ENCODE peak calls at places on chromosomes 13 and 19, in seven cellular contexts. Z is IMR-90, R is neuronal stem cell, X is H9, U is H1, P is mesendoderm, T is trophoblast cell. A is an unnamed sample.
A peak's percentile ranks its signal among the peaks of the same experiment; 100 is the strongest.

GRCh38 chr19:39342647-39343305 is 555 bp downstream of the SAMD4B start:
- DNase-seq in Z (no peak), R (no peak), X (no peak), U (no peak), P (peak; percentile 48), T (peak; percentile 21), A (peak; percentile 40)

GRCh38 chr13:70613295-70613694 is 505.0 kb upstream of the KLHL1 start:
- DNase-seq in Z (no peak), R (no peak), X (no peak), U (no peak), P (no peak), T (no peak), A (peak; percentile 13)

GRCh38 chr19:56119585-56119978 is 1.5 kb downstream of the ZNF787 start:
- DNase-seq in Z (peak; percentile 44), R (no peak), X (no peak), U (no peak), P (no peak), T (peak; percentile 76), A (peak; percentile 49)

GRCh38 chr19:812819-813358 is 8.9 kb downstream of the PLPPR3 start:
- DNase-seq in Z (no peak), R (no peak), X (no peak), U (no peak), P (no peak), T (peak; percentile 52), A (no peak)

GRCh38 chr13:52345048-52345447 is 60.9 kb downstream of the THSD1 start:
- DNase-seq in Z (peak; percentile 47), R (no peak), X (no peak), U (no peak), P (no peak), T (no peak), A (no peak)

GRCh38 chr19:29748996-29749395 is 33.9 kb upstream of the C19orf12 start:
- DNase-seq in Z (no peak), R (no peak), X (no peak), U (no peak), P (no peak), T (no peak), A (no peak)

GRCh38 chr19:18021121-18021755 is 13.3 kb downstream of the ARRDC2 start:
- DNase-seq in Z (peak; percentile 88), R (no peak), X (no peak), U (no peak), P (no peak), T (peak; percentile 43), A (peak; percentile 93)

GRCh38 chr19:39865953-39866352 is 19.8 kb upstream of the FBL start:
- DNase-seq in Z (no peak), R (no peak), X (no peak), U (no peak), P (no peak), T (no peak), A (no peak)

GRCh38 chr13:73133536-73133935 is 74.7 kb downstream of the KLF5 start:
- DNase-seq in Z (no peak), R (no peak), X (no peak), U (no peak), P (no peak), T (peak; percentile 77), A (no peak)

GRCh38 chr13:29758591-29759114 is 91.8 kb downstream of the UBL3 start:
- DNase-seq in Z (no peak), R (no peak), X (no peak), U (no peak), P (no peak), T (peak; percentile 95), A (peak; percentile 18)

GRCh38 chr19:3554254-3555083 is 2.9 kb downstream of the MFSD12 start:
- DNase-seq in Z (no peak), R (no peak), X (no peak), U (no peak), P (no peak), T (no peak), A (no peak)

GRCh38 chr19:41298327-41298964 is 11.5 kb upstream of the CCDC97 start:
- DNase-seq in Z (peak; percentile 82), R (no peak), X (no peak), U (no peak), P (peak; percentile 80), T (peak; percentile 98), A (peak; percentile 99)

GRCh38 chr19:58044391-58044790 is 10.6 kb downstream of the ZSCAN1 start:
- DNase-seq in Z (no peak), R (no peak), X (no peak), U (no peak), P (no peak), T (no peak), A (no peak)

GRCh38 chr19:58045411-58046050 is 11.7 kb downstream of the ZSCAN1 start:
- DNase-seq in Z (no peak), R (no peak), X (no peak), U (no peak), P (no peak), T (no peak), A (no peak)

GRCh38 chr19:58040751-58041525 is 7.1 kb downstream of the ZSCAN1 start:
- DNase-seq in Z (no peak), R (no peak), X (no peak), U (no peak), P (no peak), T (no peak), A (no peak)

GRCh38 chr19:58044886-58045285 is 11.1 kb downstream of the ZSCAN1 start:
- DNase-seq in Z (no peak), R (no peak), X (no peak), U (no peak), P (no peak), T (no peak), A (no peak)

DNA sequence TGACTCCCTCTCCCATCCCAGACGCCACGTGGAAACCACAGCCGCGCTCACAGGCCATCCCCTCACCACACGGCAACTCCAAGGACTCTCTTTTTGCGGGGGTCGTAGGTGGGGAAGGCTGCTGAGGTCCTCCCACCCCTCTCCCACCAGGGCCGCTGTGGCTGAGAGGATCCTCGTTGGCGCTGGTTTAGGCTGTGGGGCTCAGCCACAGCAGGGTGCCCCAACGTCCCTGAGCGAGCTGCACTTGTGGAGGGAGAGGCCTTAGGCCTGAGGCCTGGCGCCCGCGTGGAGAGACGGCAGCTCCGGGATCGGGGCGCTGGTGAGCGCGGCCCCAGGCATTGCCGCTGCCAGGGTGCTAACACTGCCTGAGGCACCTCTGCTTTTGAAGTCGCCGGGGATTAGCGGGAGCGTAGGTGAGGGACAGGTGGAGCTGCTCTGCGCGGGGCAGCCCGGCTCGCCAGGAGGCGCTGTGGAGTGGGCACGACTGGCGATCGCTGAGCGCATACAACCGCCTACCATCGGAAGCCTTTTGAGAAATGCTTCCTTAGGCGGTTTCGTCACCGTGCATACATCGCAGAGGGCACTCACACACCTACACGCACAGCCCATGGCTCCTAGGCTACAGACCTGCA is 9.0 kb downstream of the ZSCAN1 start:
- DNase-seq in Z (no peak), R (no peak), X (peak; percentile 87), U (peak; percentile 84), P (peak; percentile 83), T (no peak), A (no peak)
- H2BK120ac ChIP-seq in Z (no peak overlapping the region), R (peak overlapping the region; percentile 34), X (no peak overlapping the region), U (no peak overlapping the region), P (no peak overlapping the region), T (no peak overlapping the region), A (no peak overlapping the region)

DNA sequence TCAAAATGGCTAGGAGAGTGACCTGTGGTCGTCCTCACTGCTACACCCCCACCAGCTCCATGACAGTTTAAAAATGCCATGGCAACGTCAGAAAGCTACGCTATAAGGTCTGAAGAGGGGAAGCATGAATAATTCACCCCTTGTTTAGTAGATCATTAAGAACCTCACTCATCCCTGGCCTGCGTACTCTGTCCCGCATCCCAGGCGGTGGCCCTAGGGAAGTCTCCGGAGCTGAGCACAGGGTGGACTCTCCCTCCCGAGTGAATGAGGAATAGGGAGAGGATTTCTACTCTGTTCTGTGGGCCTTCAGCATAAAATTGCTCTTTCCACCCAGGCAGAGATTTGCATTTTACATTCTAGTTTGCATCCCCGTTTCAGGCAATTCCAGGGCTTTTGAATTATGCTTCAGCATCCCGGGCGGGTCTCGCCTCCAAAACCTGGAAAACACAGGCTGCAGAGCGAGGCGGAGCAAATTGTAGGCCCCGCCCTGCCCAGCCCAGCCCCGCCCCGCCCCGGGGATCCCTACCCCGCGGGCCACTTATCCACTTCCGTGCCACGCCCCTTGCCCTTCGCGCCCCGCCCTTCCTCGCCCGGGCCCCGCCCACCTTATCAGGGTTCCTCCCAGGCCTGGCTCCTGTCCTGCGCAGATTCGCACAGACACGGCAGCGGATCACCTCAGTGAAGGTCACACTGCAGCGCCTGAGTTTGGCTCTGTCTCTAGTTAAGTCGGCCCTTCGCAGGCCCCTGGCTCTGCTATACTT is 7.5 kb upstream of the ZNF525 start:
- DNase-seq in Z (no peak), R (no peak), X (peak; percentile 42), U (peak; percentile 59), P (no peak), T (no peak), A (no peak)
- H2BK120ac ChIP-seq in Z (no peak overlapping the region), R (no peak overlapping the region), X (no peak overlapping the region), U (no peak overlapping the region), P (no peak overlapping the region), T (no peak overlapping the region), A (no peak overlapping the region)

GRCh38 chr13:111335263-111335662 is 14.8 kb downstream of the TEX29 start:
- DNase-seq in Z (no peak), R (no peak), X (peak; percentile 7), U (no peak), P (no peak), T (no peak), A (no peak)
- H2BK120ac ChIP-seq in Z (no peak overlapping the region), R (no peak overlapping the region), X (no peak overlapping the region), U (no peak overlapping the region), P (no peak overlapping the region), T (no peak overlapping the region), A (no peak overlapping the region)

GRCh38 chr13:39149896-39150295 is 111.6 kb downstream of the NHLRC3 start:
- DNase-seq in Z (no peak), R (no peak), X (no peak), U (no peak), P (no peak), T (no peak), A (no peak)
- H2BK120ac ChIP-seq in Z (no peak overlapping the region), R (no peak overlapping the region), X (no peak overlapping the region), U (no peak overlapping the region), P (no peak overlapping the region), T (no peak overlapping the region), A (no peak overlapping the region)

GRCh38 chr19:1920644-1921043 is 15.4 kb downstream of the ADAT3 start:
- DNase-seq in Z (no peak), R (no peak), X (no peak), U (no peak), P (no peak), T (no peak), A (no peak)

GRCh38 chr19:1918975-1919374 is 13.8 kb downstream of the ADAT3 start:
- DNase-seq in Z (no peak), R (no peak), X (no peak), U (no peak), P (no peak), T (no peak), A (no peak)

GRCh38 chr19:1921326-1921725 is 16.1 kb downstream of the ADAT3 start:
- DNase-seq in Z (no peak), R (no peak), X (no peak), U (no peak), P (no peak), T (no peak), A (no peak)

GRCh38 chr19:1914826-1915341 is 9.7 kb downstream of the ADAT3 start:
- DNase-seq in Z (no peak), R (no peak), X (no peak), U (no peak), P (no peak), T (no peak), A (no peak)

DNA sequence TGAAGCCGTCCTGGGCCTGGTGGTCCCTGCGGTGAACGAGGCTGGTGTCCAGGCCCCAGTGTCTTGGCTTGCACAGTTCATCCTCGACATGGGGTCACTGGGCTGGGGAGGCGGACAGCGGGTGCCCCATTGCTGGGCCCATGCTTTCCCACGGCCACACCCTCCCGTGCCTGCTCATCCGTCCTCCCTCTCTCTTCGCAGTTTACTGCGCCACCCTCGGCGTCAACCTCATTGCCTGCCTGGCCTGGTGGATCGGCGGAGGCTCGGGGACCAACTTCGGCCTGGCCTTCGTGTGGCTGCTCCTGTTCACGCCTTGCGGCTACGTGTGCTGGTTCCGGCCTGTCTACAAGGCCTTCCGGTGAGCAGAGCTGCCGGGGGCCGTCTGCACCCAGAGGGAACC is 12.7 kb downstream of the ADAT3 start:
- DNase-seq in Z (no peak), R (no peak), X (no peak), U (no peak), P (no peak), T (no peak), A (no peak)
- H2BK120ac ChIP-seq in Z (no peak overlapping the region), R (no peak overlapping the region), X (no peak overlapping the region), U (no peak overlapping the region), P (no peak overlapping the region), T (no peak overlapping the region), A (no peak overlapping the region)

A was measured in mesenchymal stem cell.